ENCODE peak calls at places on chromosome 14, in four cellular contexts. I, A, S and C are unnamed samples.
A peak's percentile ranks its signal among the peaks of the same experiment; 100 is the strongest.

GRCh38 chr14:99649219-99649618 is 4.3 kb downstream of the HHIPL1 start:
- DNase-seq in I (peak; percentile 62), A (no peak), S (no peak), C (no peak)

GRCh38 chr14:61477845-61478438 is 156.6 kb downstream of the PRKCH start:
- DNase-seq in I (peak; percentile 60), A (no peak), S (no peak), C (no peak)

GRCh38 chr14:64940336-64940910 is 2.1 kb downstream of the GPX2 start:
- DNase-seq in I (no peak), A (no peak), S (no peak), C (no peak)

GRCh38 chr14:71322660-71323250 is 415.5 kb downstream of the PCNX1 start:
- DNase-seq in I (peak; percentile 67), A (peak; percentile 30), S (no peak), C (peak; percentile 66)

GRCh38 chr14:53044486-53044885 is 93.6 kb upstream of the FERMT2 start:
- DNase-seq in I (peak; percentile 91), A (no peak), S (no peak), C (no peak)

GRCh38 chr14:100124551-100125088 is 34.8 kb downstream of the DEGS2 start:
- DNase-seq in I (no peak), A (no peak), S (no peak), C (no peak)

GRCh38 chr14:29442720-29443119 is 484.9 kb downstream of the PRKD1 start:
- DNase-seq in I (peak; percentile 79), A (no peak), S (no peak), C (no peak)

GRCh38 chr14:102803139-102803538 is 25.9 kb downstream of the TRAF3 start:
- DNase-seq in I (no peak), A (no peak), S (no peak), C (no peak)

GRCh38 chr14:39036760-39037159 is 66.3 kb downstream of the SEC23A start:
- DNase-seq in I (no peak), A (no peak), S (no peak), C (no peak)

GRCh38 chr14:40058916-40059897 is 627.0 kb upstream of the FBXO33 start:
- DNase-seq in I (no peak), A (no peak), S (no peak), C (no peak)
- TF ChIP-seq CHD1 in I (no peak), A (no peak), S (no peak), C (no peak)

DNA sequence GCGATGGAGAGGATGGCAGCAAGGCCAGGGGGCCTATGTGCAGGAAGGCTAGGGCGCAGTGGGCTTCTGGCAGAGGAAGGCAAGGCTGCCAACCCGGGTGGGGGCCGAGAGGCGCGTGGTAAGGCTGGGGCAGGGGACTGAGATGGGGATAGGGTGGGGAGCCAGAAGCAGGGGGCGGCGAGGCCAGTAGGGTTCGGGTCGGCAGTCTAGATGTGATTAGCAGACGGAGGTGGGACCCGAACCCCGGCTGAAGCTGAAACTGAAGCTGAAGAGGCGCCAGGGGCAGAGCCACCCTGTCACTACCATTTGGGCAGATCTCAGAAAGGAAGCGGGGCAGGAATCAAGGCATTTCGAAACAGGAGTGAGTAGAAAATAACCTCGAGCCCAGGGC is 519 bp downstream of the TMED8 start:
- DNase-seq in I (no peak), A (peak; percentile 12), S (peak; percentile 64), C (no peak)
- TF ChIP-seq CHD1 in I (no peak), A (no peak), S (no peak), C (no peak)

GRCh38 chr14:79515158-79515557 is 696.1 kb downstream of the DIO2 start:
- DNase-seq in I (no peak), A (no peak), S (no peak), C (no peak)
- TF ChIP-seq CHD1 in I (no peak), A (no peak), S (no peak), C (no peak)

GRCh38 chr14:92558319-92558718 is 44.7 kb downstream of the RIN3 start:
- DNase-seq in I (no peak), A (no peak), S (no peak), C (no peak)

GRCh38 chr14:92561906-92562489 is 48.4 kb downstream of the RIN3 start:
- DNase-seq in I (no peak), A (no peak), S (no peak), C (no peak)

GRCh38 chr14:92559486-92559885 is 45.9 kb downstream of the RIN3 start:
- DNase-seq in I (no peak), A (no peak), S (no peak), C (no peak)

GRCh38 chr14:92557544-92557912 is 43.9 kb downstream of the RIN3 start:
- DNase-seq in I (no peak), A (no peak), S (no peak), C (no peak)

GRCh38 chr14:92560106-92560865 is 46.7 kb downstream of the RIN3 start:
- DNase-seq in I (no peak), A (no peak), S (no peak), C (no peak)
- TF ChIP-seq CHD1 in I (no peak), A (no peak), S (no peak), C (no peak)

GRCh38 chr14:23070262-23071129 is 13.2 kb upstream of the CDH24 start:
- DNase-seq in I (no peak), A (peak; percentile 51), S (no peak), C (no peak)
- TF ChIP-seq CHD1 in I (no peak), A (peak; percentile 52), S (no peak), C (no peak)

GRCh38 chr14:51176819-51177218 is 63.2 kb upstream of the TMX1 start:
- DNase-seq in I (no peak), A (no peak), S (no peak), C (no peak)

GRCh38 chr14:51185180-51185579 is 54.9 kb upstream of the TMX1 start:
- DNase-seq in I (no peak), A (no peak), S (no peak), C (no peak)

GRCh38 chr14:51180577-51180976 is 59.5 kb upstream of the TMX1 start:
- DNase-seq in I (no peak), A (no peak), S (no peak), C (peak; percentile 69)

GRCh38 chr14:51185754-51186153 is 54.3 kb upstream of the TMX1 start:
- DNase-seq in I (no peak), A (no peak), S (no peak), C (peak; percentile 64)

GRCh38 chr14:51182166-51182565 is 57.9 kb upstream of the TMX1 start:
- DNase-seq in I (no peak), A (no peak), S (no peak), C (no peak)
- TF ChIP-seq CHD1 in I (no peak), A (no peak), S (no peak), C (no peak)